ENCODE peak calls at places on chromosome X, in eight cellular contexts. One of them, this sample, is unnamed.

GRCh38 chrX:10157545-10157944 is 770 bp downstream of the CLCN4 start:
- DNase-seq in astrocyte: peak
- DNase-seq in AG10803: peak
- DNase-seq in breast epithelium: no peak
- DNase-seq in choroid plexus epithelial cell: peak
- DNase-seq in Calu3: no peak
- DNase-seq in CD4-positive, alpha-beta T cell: no peak
- DNase-seq in AG04449: no peak
- DNase-seq in this sample: no peak

GRCh38 chrX:113741744-113742143 is 842.1 kb upstream of the HTR2C start:
- DNase-seq in AG10803: peak
- DNase-seq in choroid plexus epithelial cell: peak
- DNase-seq in astrocyte: peak
- DNase-seq in Calu3: peak
- DNase-seq in CD4-positive, alpha-beta T cell: no peak
- DNase-seq in breast epithelium: no peak
- DNase-seq in AG04449: no peak
- DNase-seq in this sample: peak

GRCh38 chrX:15977644-15978043 is 123.0 kb upstream of the AP1S2 start:
- DNase-seq in astrocyte: no peak
- DNase-seq in choroid plexus epithelial cell: no peak
- DNase-seq in Calu3: no peak
- DNase-seq in AG04449: no peak
- DNase-seq in AG10803: no peak
- DNase-seq in CD4-positive, alpha-beta T cell: no peak
- DNase-seq in breast epithelium: no peak
- DNase-seq in this sample: no peak

GRCh38 chrX:21158678-21159077 is 215.5 kb upstream of the CNKSR2 start:
- DNase-seq in breast epithelium: no peak
- DNase-seq in astrocyte: no peak
- DNase-seq in CD4-positive, alpha-beta T cell: no peak
- DNase-seq in AG10803: no peak
- DNase-seq in choroid plexus epithelial cell: no peak
- DNase-seq in AG04449: no peak
- DNase-seq in Calu3: no peak
- DNase-seq in this sample: no peak

GRCh38 chrX:51853251-51853650 is 40.2 kb upstream of the MAGED1 start:
- DNase-seq in Calu3: no peak
- DNase-seq in CD4-positive, alpha-beta T cell: no peak
- DNase-seq in AG04449: no peak
- DNase-seq in astrocyte: no peak
- DNase-seq in breast epithelium: no peak
- DNase-seq in AG10803: no peak
- DNase-seq in choroid plexus epithelial cell: no peak
- DNase-seq in this sample: no peak

GRCh38 chrX:281166-281999 is at the start of gene PLCXD1:
- DNase-seq in CD4-positive, alpha-beta T cell: no peak
- DNase-seq in astrocyte: no peak
- DNase-seq in AG04449: no peak
- DNase-seq in Calu3: no peak
- DNase-seq in AG10803: no peak
- DNase-seq in choroid plexus epithelial cell: peak
- DNase-seq in breast epithelium: no peak
- DNase-seq in this sample: no peak

GRCh38 chrX:14920196-14920595 is 47.0 kb downstream of the MOSPD2 start:
- DNase-seq in CD4-positive, alpha-beta T cell: no peak
- DNase-seq in AG10803: peak
- DNase-seq in choroid plexus epithelial cell: peak
- DNase-seq in AG04449: no peak
- DNase-seq in astrocyte: peak
- DNase-seq in Calu3: no peak
- DNase-seq in breast epithelium: no peak
- DNase-seq in this sample: no peak

GRCh38 chrX:66602381-66602938 is 36.4 kb downstream of the EDA2R start:
- DNase-seq in AG10803: no peak
- DNase-seq in Calu3: no peak
- DNase-seq in CD4-positive, alpha-beta T cell: no peak
- DNase-seq in breast epithelium: no peak
- DNase-seq in astrocyte: no peak
- DNase-seq in choroid plexus epithelial cell: no peak
- DNase-seq in AG04449: no peak
- DNase-seq in this sample: no peak

GRCh38 chrX:53440631-53441517 is 6.7 kb upstream of the HSD17B10 start:
- DNase-seq in Calu3: peak
- DNase-seq in choroid plexus epithelial cell: peak
- DNase-seq in breast epithelium: peak
- DNase-seq in CD4-positive, alpha-beta T cell: no peak
- DNase-seq in AG10803: peak
- DNase-seq in astrocyte: peak
- DNase-seq in AG04449: no peak
- DNase-seq in this sample: no peak

GRCh38 chrX:55778322-55778721 is 60.8 kb downstream of the RRAGB start:
- DNase-seq in Calu3: no peak
- DNase-seq in choroid plexus epithelial cell: peak
- DNase-seq in AG04449: peak
- DNase-seq in AG10803: peak
- DNase-seq in astrocyte: no peak
- DNase-seq in CD4-positive, alpha-beta T cell: no peak
- DNase-seq in breast epithelium: no peak
- DNase-seq in this sample: no peak

GRCh38 chrX:41759817-41760216 is 35.8 kb downstream of the GPR82 start:
- DNase-seq in breast epithelium: no peak
- DNase-seq in Calu3: no peak
- DNase-seq in choroid plexus epithelial cell: peak
- DNase-seq in AG10803: peak
- DNase-seq in CD4-positive, alpha-beta T cell: no peak
- DNase-seq in AG04449: no peak
- DNase-seq in astrocyte: no peak
- DNase-seq in this sample: no peak

GRCh38 chrX:127313638-127314037 is 494.1 kb downstream of the PRR32 start:
- DNase-seq in AG10803: no peak
- DNase-seq in AG04449: no peak
- DNase-seq in choroid plexus epithelial cell: no peak
- DNase-seq in CD4-positive, alpha-beta T cell: no peak
- DNase-seq in astrocyte: no peak
- DNase-seq in Calu3: no peak
- DNase-seq in breast epithelium: no peak
- DNase-seq in this sample: no peak

GRCh38 chrX:107551546-107551945 is 76.8 kb upstream of the PRPS1 start:
- DNase-seq in AG10803: no peak
- DNase-seq in breast epithelium: no peak
- DNase-seq in Calu3: no peak
- DNase-seq in CD4-positive, alpha-beta T cell: no peak
- DNase-seq in astrocyte: no peak
- DNase-seq in choroid plexus epithelial cell: no peak
- DNase-seq in AG04449: no peak
- DNase-seq in this sample: no peak

GRCh38 chrX:76148753-76149152 is 24.1 kb upstream of the PBDC1 start:
- DNase-seq in Calu3: peak
- DNase-seq in AG04449: no peak
- DNase-seq in astrocyte: peak
- DNase-seq in AG10803: peak
- DNase-seq in CD4-positive, alpha-beta T cell: peak
- DNase-seq in breast epithelium: no peak
- DNase-seq in choroid plexus epithelial cell: peak
- DNase-seq in this sample: no peak

GRCh38 chrX:989959-990510 is 222.4 kb downstream of the CRLF2 start:
- DNase-seq in Calu3: no peak
- DNase-seq in AG04449: peak
- DNase-seq in breast epithelium: no peak
- DNase-seq in choroid plexus epithelial cell: peak
- DNase-seq in CD4-positive, alpha-beta T cell: peak
- DNase-seq in astrocyte: peak
- DNase-seq in AG10803: peak
- DNase-seq in this sample: peak

DNA sequence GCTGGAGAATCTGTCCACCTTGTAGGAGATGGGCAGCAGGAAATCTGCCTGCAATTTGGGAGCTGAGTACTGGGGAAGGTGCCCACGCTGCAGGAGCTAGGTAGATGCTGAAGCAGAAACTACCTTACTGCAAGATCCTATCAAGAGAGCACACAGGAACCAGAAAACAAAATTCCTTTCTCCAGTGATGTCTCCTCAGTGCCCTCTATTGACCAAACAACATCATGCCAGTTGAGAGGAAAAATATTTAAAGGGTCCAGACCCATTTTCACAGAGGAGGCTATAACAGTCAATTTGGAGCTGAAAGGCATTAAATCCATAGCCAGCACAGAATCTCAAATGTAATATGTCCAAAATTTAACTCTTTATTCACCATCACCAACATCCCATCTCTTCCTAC is 406.8 kb downstream of the SLITRK2 start:
- DNase-seq in breast epithelium: no peak
- DNase-seq in AG04449: no peak
- DNase-seq in astrocyte: no peak
- DNase-seq in choroid plexus epithelial cell: no peak
- DNase-seq in AG10803: no peak
- DNase-seq in CD4-positive, alpha-beta T cell: no peak
- DNase-seq in Calu3: no peak
- DNase-seq in this sample: no peak
- TF ChIP-seq CTCF in breast epithelium: no peak
- TF ChIP-seq CTCF in AG04449: no peak
- TF ChIP-seq CTCF in astrocyte: no peak
- TF ChIP-seq CTCF in choroid plexus epithelial cell: no peak
- TF ChIP-seq CTCF in AG10803: no peak
- TF ChIP-seq CTCF in CD4-positive, alpha-beta T cell: no peak
- TF ChIP-seq CTCF in Calu3: no peak
- TF ChIP-seq CTCF in this sample: no peak

DNA sequence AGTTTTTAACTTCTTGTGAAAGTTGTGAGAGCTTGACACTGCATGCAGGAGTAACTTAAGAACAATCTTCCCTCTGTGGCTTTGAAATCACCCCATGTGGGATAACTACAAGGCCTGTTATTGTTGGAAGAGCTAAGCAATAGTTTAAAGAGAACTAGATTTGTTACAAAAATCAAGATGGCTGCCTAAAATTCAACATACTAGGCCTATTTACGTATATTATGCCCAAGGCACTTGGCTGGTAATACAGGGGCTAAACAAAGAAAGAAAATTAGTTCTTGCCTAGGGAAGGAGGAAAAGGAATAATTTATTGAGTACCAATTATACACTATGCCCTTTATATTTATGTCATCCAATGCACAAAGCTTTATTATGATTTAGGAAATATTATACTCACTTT is 36.1 kb downstream of the DMD start:
- DNase-seq in choroid plexus epithelial cell: no peak
- DNase-seq in breast epithelium: no peak
- DNase-seq in Calu3: no peak
- DNase-seq in AG10803: no peak
- DNase-seq in AG04449: no peak
- DNase-seq in astrocyte: no peak
- DNase-seq in CD4-positive, alpha-beta T cell: no peak
- DNase-seq in this sample: no peak
- TF ChIP-seq CTCF in choroid plexus epithelial cell: no peak
- TF ChIP-seq CTCF in breast epithelium: no peak
- TF ChIP-seq CTCF in Calu3: no peak
- TF ChIP-seq CTCF in AG10803: no peak
- TF ChIP-seq CTCF in AG04449: no peak
- TF ChIP-seq CTCF in astrocyte: no peak
- TF ChIP-seq CTCF in CD4-positive, alpha-beta T cell: no peak
- TF ChIP-seq CTCF in this sample: no peak

DNA sequence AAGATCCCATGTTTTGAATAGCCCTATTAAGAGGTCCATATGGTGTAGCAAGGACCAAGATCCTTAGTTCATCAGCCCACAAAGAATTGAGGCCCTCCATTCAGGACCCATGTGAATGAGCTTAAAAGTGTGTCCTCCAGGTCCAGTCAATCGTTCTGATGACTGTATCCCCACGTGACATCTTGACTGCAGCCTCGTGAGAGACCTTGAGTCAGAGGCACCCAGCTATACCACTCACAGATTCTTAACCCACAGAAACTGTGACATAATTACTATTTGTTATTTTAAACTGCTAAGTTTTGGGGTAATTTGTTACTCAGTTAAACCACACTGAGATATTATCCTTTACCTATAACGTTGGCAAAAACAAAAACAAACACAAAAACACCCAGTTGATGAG is 62.4 kb downstream of the ZNF182 start:
- DNase-seq in Calu3: no peak
- DNase-seq in choroid plexus epithelial cell: no peak
- DNase-seq in AG10803: no peak
- DNase-seq in astrocyte: no peak
- DNase-seq in breast epithelium: no peak
- DNase-seq in AG04449: no peak
- DNase-seq in CD4-positive, alpha-beta T cell: no peak
- DNase-seq in this sample: no peak
- TF ChIP-seq CTCF in Calu3: no peak
- TF ChIP-seq CTCF in choroid plexus epithelial cell: no peak
- TF ChIP-seq CTCF in AG10803: no peak
- TF ChIP-seq CTCF in astrocyte: no peak
- TF ChIP-seq CTCF in breast epithelium: no peak
- TF ChIP-seq CTCF in AG04449: no peak
- TF ChIP-seq CTCF in CD4-positive, alpha-beta T cell: no peak
- TF ChIP-seq CTCF in this sample: no peak

GRCh38 chrX:137166591-137166990 is 132.8 kb upstream of the GPR101 start:
- DNase-seq in Calu3: peak
- DNase-seq in AG10803: no peak
- DNase-seq in astrocyte: no peak
- DNase-seq in breast epithelium: no peak
- DNase-seq in choroid plexus epithelial cell: no peak
- DNase-seq in AG04449: no peak
- DNase-seq in CD4-positive, alpha-beta T cell: no peak
- DNase-seq in this sample: no peak
- TF ChIP-seq CTCF in Calu3: no peak
- TF ChIP-seq CTCF in AG10803: no peak
- TF ChIP-seq CTCF in astrocyte: peak
- TF ChIP-seq CTCF in breast epithelium: no peak
- TF ChIP-seq CTCF in choroid plexus epithelial cell: no peak
- TF ChIP-seq CTCF in AG04449: no peak
- TF ChIP-seq CTCF in CD4-positive, alpha-beta T cell: no peak
- TF ChIP-seq CTCF in this sample: no peak

DNA sequence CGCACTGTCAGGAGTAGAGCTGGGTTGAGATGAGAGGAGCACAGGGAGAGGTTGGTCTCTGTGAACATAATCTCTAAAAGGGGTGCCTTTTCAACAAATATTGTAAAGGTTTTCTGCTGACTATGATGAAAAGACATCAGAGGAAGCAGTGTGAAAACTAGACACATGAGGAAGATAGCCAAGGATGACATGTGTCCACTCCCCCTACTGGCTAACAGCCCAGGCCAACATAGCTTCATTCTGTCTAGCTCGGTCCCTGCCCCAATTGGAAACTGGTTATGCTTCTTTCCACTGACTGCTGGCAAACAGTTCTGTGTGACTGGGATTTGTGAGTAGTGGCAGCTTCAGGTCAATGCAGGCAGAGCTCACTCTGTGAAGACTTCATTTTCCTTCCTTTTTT is 115.4 kb upstream of the ESX1 start:
- DNase-seq in Calu3: peak
- DNase-seq in AG10803: peak
- DNase-seq in astrocyte: no peak
- DNase-seq in breast epithelium: peak
- DNase-seq in CD4-positive, alpha-beta T cell: no peak
- DNase-seq in AG04449: no peak
- DNase-seq in choroid plexus epithelial cell: peak
- DNase-seq in this sample: no peak
- TF ChIP-seq CTCF in Calu3: no peak
- TF ChIP-seq CTCF in AG10803: no peak
- TF ChIP-seq CTCF in astrocyte: no peak
- TF ChIP-seq CTCF in breast epithelium: no peak
- TF ChIP-seq CTCF in CD4-positive, alpha-beta T cell: no peak
- TF ChIP-seq CTCF in AG04449: no peak
- TF ChIP-seq CTCF in choroid plexus epithelial cell: peak
- TF ChIP-seq CTCF in this sample: no peak

This sample was measured in AG09319.